ENCODE peak calls at places on chromosomes 6 and 20, in four cellular contexts. E is HepG2, Q is H1, F is K562. L is an unnamed sample.
A peak's percentile ranks its signal among the peaks of the same experiment; 100 is the strongest.

GRCh38 chr6:163429858-163430448 is 15.4 kb downstream of the QKI start:
- DNase-seq in E (no peak), Q (no peak), F (no peak), L (no peak)

GRCh38 chr6:106974337-106974998 is at the start of gene CD24:
- DNase-seq in E (no peak), Q (peak; percentile 91), F (peak; percentile 41), L (peak; percentile 57)

GRCh38 chr6:16582437-16583150 is 178.7 kb downstream of the ATXN1 start:
- DNase-seq in E (no peak), Q (no peak), F (no peak), L (no peak)

GRCh38 chr6:163289445-163289844 is 125.1 kb upstream of the QKI start:
- DNase-seq in E (no peak), Q (no peak), F (no peak), L (no peak)

GRCh38 chr20:47274449-47275108 is 81.9 kb downstream of the ZMYND8 start:
- DNase-seq in E (peak; percentile 71), Q (no peak), F (no peak), L (peak; percentile 87)

GRCh38 chr6:1787109-1787466 is 177.4 kb downstream of the FOXC1 start:
- DNase-seq in E (no peak), Q (no peak), F (no peak), L (no peak)

GRCh38 chr6:141316236-141316635 is 816.5 kb upstream of the GJE1 start:
- DNase-seq in E (no peak), Q (no peak), F (no peak), L (no peak)

GRCh38 chr20:45044084-45044573 is 56.8 kb downstream of the KCNS1 start:
- DNase-seq in E (peak; percentile 82), Q (no peak), F (peak; percentile 46), L (peak; percentile 75)

GRCh38 chr20:37846573-37846972 is 56.4 kb upstream of the VSTM2L start:
- DNase-seq in E (no peak), Q (peak; percentile 54), F (no peak), L (no peak)

GRCh38 chr6:116256694-116257093 is 2.8 kb upstream of the TSPYL4 start:
- DNase-seq in E (no peak), Q (no peak), F (no peak), L (no peak)

GRCh38 chr6:122663981-122664380 is 53.8 kb downstream of the PKIB start:
- DNase-seq in E (no peak), Q (no peak), F (no peak), L (no peak)

GRCh38 chr6:131116755-131117360 is 18.4 kb upstream of the AKAP7 start:
- DNase-seq in E (peak; percentile 68), Q (no peak), F (peak; percentile 40), L (peak; percentile 53)

GRCh38 chr6:135680964-135681913 is 170.3 kb upstream of the PDE7B start:
- DNase-seq in E (no peak), Q (no peak), F (no peak), L (peak; percentile 14)

GRCh38 chr20:58891686-58892125 is 39.2 kb downstream of the GNAS start:
- DNase-seq in E (no peak), Q (no peak), F (peak; percentile 80), L (peak; percentile 42)

GRCh38 chr6:150185697-150186096 is 42.9 kb downstream of the PPP1R14C start:
- DNase-seq in E (no peak), Q (no peak), F (no peak), L (no peak)

GRCh38 chr6:148824291-148824690 is 77.5 kb downstream of the UST start:
- DNase-seq in E (no peak), Q (no peak), F (no peak), L (no peak)

GRCh38 chr20:17650816-17651760 is 31.0 kb downstream of the RRBP1 start:
- DNase-seq in E (no peak), Q (no peak), F (no peak), L (no peak)

GRCh38 chr6:34110610-34111009 is 35.3 kb downstream of the GRM4 start:
- DNase-seq in E (no peak), Q (no peak), F (no peak), L (no peak)

GRCh38 chr6:2054516-2055067 is 190.8 kb downstream of the GMDS start:
- DNase-seq in E (no peak), Q (no peak), F (no peak), L (no peak)

GRCh38 chr6:30767158-30767943 is 23.0 kb upstream of the IER3 start:
- DNase-seq in E (no peak), Q (no peak), F (peak; percentile 58), L (no peak)

GRCh38 chr6:167793421-167793820 is 33.3 kb upstream of the AFDN start:
- DNase-seq in E (no peak), Q (no peak), F (no peak), L (no peak)

GRCh38 chr20:18016772-18017171 is 40.9 kb downstream of the OVOL2 start:
- DNase-seq in E (no peak), Q (no peak), F (no peak), L (no peak)

GRCh38 chr6:149453597-149454340 is 31.0 kb downstream of the ZC3H12D start:
- DNase-seq in E (no peak), Q (no peak), F (no peak), L (no peak)

GRCh38 chr20:49948809-49949507 is 12.8 kb downstream of the RNF114 start:
- DNase-seq in E (peak; percentile 68), Q (no peak), F (no peak), L (no peak)

GRCh38 chr6:106501836-106502447 is 127.4 kb downstream of the RTN4IP1 start:
- DNase-seq in E (no peak), Q (no peak), F (no peak), L (no peak)

GRCh38 chr20:58921564-58921963 is 59.5 kb upstream of the NELFCD start:
- DNase-seq in E (no peak), Q (no peak), F (no peak), L (no peak)

GRCh38 chr6:1860756-1861369 is 251.1 kb downstream of the FOXC1 start:
- DNase-seq in E (no peak), Q (no peak), F (no peak), L (no peak)

GRCh38 chr20:17225891-17226409 is 890 bp upstream of the PCSK2 start:
- DNase-seq in E (no peak), Q (peak; percentile 56), F (no peak), L (no peak)

GRCh38 chr6:158285321-158285960 is 26.8 kb upstream of the TULP4 start:
- DNase-seq in E (no peak), Q (no peak), F (no peak), L (no peak)

GRCh38 chr20:46169245-46170171 is 51.4 kb downstream of the CD40 start:
- DNase-seq in E (no peak), Q (no peak), F (no peak), L (no peak)

GRCh38 chr20:62977613-62978558 is 25.4 kb downstream of the SLC17A9 start:
- DNase-seq in E (no peak), Q (no peak), F (peak; percentile 65), L (peak; percentile 34)

GRCh38 chr20:42857446-42857845 is 332.3 kb downstream of the PTPRT start:
- DNase-seq in E (no peak), Q (no peak), F (no peak), L (no peak)

GRCh38 chr6:169159331-169159730 is 94.3 kb downstream of the THBS2 start:
- DNase-seq in E (no peak), Q (no peak), F (no peak), L (no peak)

GRCh38 chr20:35662541-35662940 is 2.2 kb downstream of the CPNE1 start:
- DNase-seq in E (no peak), Q (no peak), F (no peak), L (no peak)

GRCh38 chr6:92263864-92264263 is 1155.5 kb downstream of the EPHA7 start:
- DNase-seq in E (no peak), Q (no peak), F (no peak), L (no peak)

GRCh38 chr6:111113731-111114438 is 26.6 kb downstream of the SLC16A10 start:
- DNase-seq in E (no peak), Q (no peak), F (no peak), L (no peak)

GRCh38 chr20:10670521-10671220 is 3.1 kb downstream of the JAG1 start:
- DNase-seq in E (peak; percentile 47), Q (no peak), F (no peak), L (no peak)
- TF ChIP-seq PHF8 in E (no peak), Q (no peak), F (no peak), L (no peak)

DNA sequence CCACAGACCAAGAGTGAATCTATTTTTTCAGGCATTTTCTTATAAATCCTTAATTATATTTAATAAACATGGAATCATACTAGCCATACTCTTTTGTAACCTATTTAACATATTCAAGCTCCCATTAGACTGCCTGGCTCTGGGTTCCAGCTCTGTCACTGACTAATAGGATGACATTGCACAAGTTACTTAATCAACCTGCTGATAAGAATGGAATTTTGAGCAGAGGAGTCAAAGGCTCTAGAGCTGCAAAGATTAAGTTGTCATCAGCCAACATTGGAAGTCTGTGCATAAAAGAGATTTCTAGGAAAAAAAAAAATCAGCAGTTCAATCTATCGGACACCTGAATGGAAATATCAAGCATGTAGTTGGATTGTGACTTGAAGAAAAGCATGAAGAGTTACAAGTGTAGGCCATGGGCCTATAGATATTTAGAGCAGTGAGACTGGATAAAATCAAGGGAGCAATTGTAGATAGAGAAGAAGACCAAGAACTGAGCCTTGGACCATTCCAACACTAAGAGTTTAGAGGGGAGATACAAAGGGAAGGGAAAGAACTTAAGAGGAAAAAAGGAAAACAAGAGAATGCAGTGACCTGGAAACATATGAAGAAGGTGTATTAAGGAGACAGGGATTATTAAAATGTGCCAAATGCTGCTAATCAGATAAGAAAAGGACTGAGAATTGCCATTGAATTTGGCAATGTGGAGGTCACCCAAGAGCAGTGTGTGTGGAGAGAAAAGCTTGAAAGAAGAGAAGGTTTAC is 11.0 kb upstream of the HINT3 start:
- DNase-seq in E (peak; percentile 90), Q (no peak), F (peak; percentile 55), L (no peak)
- TF ChIP-seq CEBPB in E (peak; percentile 81), Q (no peak), F (peak; percentile 89), L (peak; percentile 85)

GRCh38 chr6:113649276-113649675 is 207.9 kb upstream of the MARCKS start:
- DNase-seq in E (no peak), Q (no peak), F (no peak), L (no peak)
- H3K4me3 ChIP-seq in E (no peak overlapping the region), Q (no peak overlapping the region), F (no peak overlapping the region), L (no peak overlapping the region)

GRCh38 chr20:52193133-52193532 is 1.6 kb upstream of the ZFP64 start:
- DNase-seq in E (no peak), Q (no peak), F (no peak), L (no peak)

GRCh38 chr20:52191436-52192295 is at the start of gene ZFP64:
- DNase-seq in E (peak; percentile 83), Q (peak; percentile 87), F (peak; percentile 73), L (peak; percentile 81)

GRCh38 chr20:52193886-52194545 is 2.4 kb upstream of the ZFP64 start:
- DNase-seq in E (no peak), Q (no peak), F (no peak), L (no peak)

GRCh38 chr20:52191132-52191435 is 495 bp downstream of the ZFP64 start:
- DNase-seq in E (no peak), Q (no peak), F (no peak), L (no peak)

DNA sequence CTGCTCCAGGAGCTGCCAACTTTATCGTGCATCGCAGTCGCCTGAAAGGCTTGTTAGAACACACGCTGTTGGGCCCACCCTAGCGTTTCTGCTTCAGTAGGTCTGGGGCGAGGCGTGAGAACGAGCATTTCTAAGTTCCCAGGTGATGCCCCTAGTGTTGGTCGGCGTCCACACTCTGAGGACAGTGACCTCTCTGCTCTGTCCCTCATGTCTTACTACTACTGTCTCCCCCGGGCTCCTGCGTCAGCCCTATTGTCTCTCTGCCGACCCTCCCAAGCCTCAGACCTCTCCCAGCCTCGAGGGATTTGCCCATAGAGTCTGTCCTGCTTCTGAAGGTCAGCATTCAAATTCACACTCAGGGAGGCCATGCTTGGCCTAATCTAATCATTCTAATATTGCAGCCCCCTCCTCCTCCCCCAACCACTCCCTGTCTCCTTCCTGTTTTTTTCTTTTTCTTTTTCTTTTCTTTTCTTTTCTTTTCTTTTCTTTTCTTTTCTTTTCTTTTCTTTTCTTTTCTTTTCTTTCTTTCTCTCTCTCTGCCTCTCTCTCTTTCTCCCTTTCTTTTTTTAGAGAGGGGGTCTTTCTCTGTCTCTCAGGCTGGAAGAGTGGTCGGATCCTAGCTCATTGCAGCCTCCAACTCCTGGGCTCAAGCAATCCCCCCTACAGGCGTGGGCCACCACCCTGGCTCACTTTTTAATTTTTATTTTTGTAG is 873 bp upstream of the ZFP64 start:
- DNase-seq in E (peak; percentile 83), Q (no peak), F (peak; percentile 58), L (peak; percentile 79)
- TF ChIP-seq PHF8 in E (no peak), Q (no peak), F (no peak), L (no peak)

L was measured in A549.